ENCODE peak calls at places on chromosomes 4 and X, in six cellular contexts. One of them, this sample, is unnamed.

GRCh38 chr4:38804654-38805295 is at the start of gene TLR1:
- DNase-seq in MM.1S: peak
- DNase-seq in posterior cingulate gyrus: no peak
- DNase-seq in AG04449: peak
- DNase-seq in posterior vena cava: no peak
- DNase-seq in astrocyte of the hippocampus: peak
- DNase-seq in this sample: no peak

GRCh38 chr4:52511825-52512224 is 147.3 kb downstream of the USP46 start:
- DNase-seq in MM.1S: no peak
- DNase-seq in posterior cingulate gyrus: no peak
- DNase-seq in AG04449: no peak
- DNase-seq in posterior vena cava: no peak
- DNase-seq in astrocyte of the hippocampus: no peak
- DNase-seq in this sample: no peak

GRCh38 chr4:82865592-82865991 is 25.4 kb downstream of the SEC31A start:
- DNase-seq in MM.1S: peak
- DNase-seq in posterior cingulate gyrus: no peak
- DNase-seq in AG04449: peak
- DNase-seq in posterior vena cava: no peak
- DNase-seq in astrocyte of the hippocampus: peak
- DNase-seq in this sample: no peak

GRCh38 chr4:163654621-163655020 is 160.1 kb downstream of the TMA16 start:
- DNase-seq in MM.1S: no peak
- DNase-seq in posterior cingulate gyrus: no peak
- DNase-seq in AG04449: no peak
- DNase-seq in posterior vena cava: no peak
- DNase-seq in astrocyte of the hippocampus: no peak
- DNase-seq in this sample: no peak

GRCh38 chrX:31181377-31182038 is 109.7 kb upstream of the FTHL17 start:
- DNase-seq in MM.1S: no peak
- DNase-seq in posterior cingulate gyrus: no peak
- DNase-seq in AG04449: no peak
- DNase-seq in posterior vena cava: no peak
- DNase-seq in astrocyte of the hippocampus: no peak
- DNase-seq in this sample: no peak

GRCh38 chrX:39935414-39936064 is 162.2 kb downstream of the BCOR start:
- DNase-seq in MM.1S: no peak
- DNase-seq in posterior cingulate gyrus: no peak
- DNase-seq in AG04449: no peak
- DNase-seq in posterior vena cava: no peak
- DNase-seq in astrocyte of the hippocampus: peak
- DNase-seq in this sample: no peak

GRCh38 chrX:110001702-110002299 is 1.1 kb upstream of the TMEM164 start:
- DNase-seq in MM.1S: no peak
- DNase-seq in posterior cingulate gyrus: no peak
- DNase-seq in AG04449: no peak
- DNase-seq in posterior vena cava: no peak
- DNase-seq in astrocyte of the hippocampus: no peak
- DNase-seq in this sample: no peak

GRCh38 chr4:18366762-18367358 is 345.3 kb upstream of the LCORL start:
- DNase-seq in MM.1S: peak
- DNase-seq in posterior cingulate gyrus: no peak
- DNase-seq in AG04449: no peak
- DNase-seq in posterior vena cava: no peak
- DNase-seq in astrocyte of the hippocampus: peak
- DNase-seq in this sample: peak

GRCh38 chr4:87121332-87122065 is 98.9 kb downstream of the KLHL8 start:
- DNase-seq in MM.1S: no peak
- DNase-seq in posterior cingulate gyrus: no peak
- DNase-seq in AG04449: no peak
- DNase-seq in posterior vena cava: no peak
- DNase-seq in astrocyte of the hippocampus: peak
- DNase-seq in this sample: no peak

GRCh38 chr4:7197910-7198309 is 5.6 kb downstream of the SORCS2 start:
- DNase-seq in MM.1S: no peak
- DNase-seq in posterior cingulate gyrus: no peak
- DNase-seq in AG04449: no peak
- DNase-seq in posterior vena cava: peak
- DNase-seq in astrocyte of the hippocampus: no peak
- DNase-seq in this sample: no peak

This sample was measured in NCI-H1092.